ENCODE peak calls at places on chromosomes 3 and 15, in eight cellular contexts. One of them, this sample, is unnamed.

GRCh38 chr15:93974804-93975481 is 256.4 kb upstream of the MCTP2 start:
- DNase-seq in AG09319: no peak
- DNase-seq in astrocyte: peak; percentile 33
- DNase-seq in NB4: peak; percentile 27
- DNase-seq in tibial nerve: peak; percentile 61
- DNase-seq in WTC11: peak; percentile 22
- DNase-seq in activated B cell treated with CpG ODN at 0.5 μM for 24 hours: no peak
- DNase-seq in Calu3: no peak
- DNase-seq in this sample: peak; percentile 35

GRCh38 chr3:126391631-126392030 is 3.1 kb upstream of the CFAP100 start:
- DNase-seq in AG09319: no peak
- DNase-seq in astrocyte: no peak
- DNase-seq in NB4: no peak
- DNase-seq in tibial nerve: no peak
- DNase-seq in WTC11: no peak
- DNase-seq in activated B cell treated with CpG ODN at 0.5 μM for 24 hours: no peak
- DNase-seq in Calu3: no peak
- DNase-seq in this sample: no peak

GRCh38 chr15:25947336-25948080 is 84.4 kb upstream of the ATP10A start:
- DNase-seq in AG09319: no peak
- DNase-seq in astrocyte: peak; percentile 14
- DNase-seq in NB4: peak; percentile 38
- DNase-seq in tibial nerve: no peak
- DNase-seq in WTC11: peak; percentile 51
- DNase-seq in activated B cell treated with CpG ODN at 0.5 μM for 24 hours: no peak
- DNase-seq in Calu3: peak; percentile 16
- DNase-seq in this sample: no peak

GRCh38 chr15:80179025-80179759 is 26.4 kb downstream of the FAH start:
- DNase-seq in AG09319: peak; percentile 61
- DNase-seq in astrocyte: peak; percentile 93
- DNase-seq in NB4: no peak
- DNase-seq in tibial nerve: no peak
- DNase-seq in WTC11: no peak
- DNase-seq in activated B cell treated with CpG ODN at 0.5 μM for 24 hours: no peak
- DNase-seq in Calu3: peak; percentile 32
- DNase-seq in this sample: peak; percentile 90

GRCh38 chr3:15221574-15222217 is 15.7 kb downstream of the CAPN7 start:
- DNase-seq in AG09319: no peak
- DNase-seq in astrocyte: no peak
- DNase-seq in NB4: no peak
- DNase-seq in tibial nerve: no peak
- DNase-seq in WTC11: no peak
- DNase-seq in activated B cell treated with CpG ODN at 0.5 μM for 24 hours: no peak
- DNase-seq in Calu3: no peak
- DNase-seq in this sample: no peak

GRCh38 chr3:84724877-84725276 is 233.9 kb upstream of the CADM2 start:
- DNase-seq in AG09319: no peak
- DNase-seq in astrocyte: peak; percentile 86
- DNase-seq in NB4: peak; percentile 54
- DNase-seq in tibial nerve: no peak
- DNase-seq in WTC11: no peak
- DNase-seq in activated B cell treated with CpG ODN at 0.5 μM for 24 hours: no peak
- DNase-seq in Calu3: no peak
- DNase-seq in this sample: peak; percentile 91

GRCh38 chr3:170594528-170594927 is 8.7 kb upstream of the SLC7A14 start:
- DNase-seq in AG09319: no peak
- DNase-seq in astrocyte: no peak
- DNase-seq in NB4: no peak
- DNase-seq in tibial nerve: no peak
- DNase-seq in WTC11: no peak
- DNase-seq in activated B cell treated with CpG ODN at 0.5 μM for 24 hours: no peak
- DNase-seq in Calu3: no peak
- DNase-seq in this sample: no peak

GRCh38 chr3:111594205-111594604 is 941 bp downstream of the ZBED2 start:
- DNase-seq in AG09319: peak; percentile 10
- DNase-seq in astrocyte: peak; percentile 95
- DNase-seq in NB4: no peak
- DNase-seq in tibial nerve: no peak
- DNase-seq in WTC11: no peak
- DNase-seq in activated B cell treated with CpG ODN at 0.5 μM for 24 hours: no peak
- DNase-seq in Calu3: peak; percentile 37
- DNase-seq in this sample: peak; percentile 78

GRCh38 chr15:84398763-84399701 is 163.5 kb downstream of the GOLGA6L4 start:
- DNase-seq in AG09319: no peak
- DNase-seq in astrocyte: no peak
- DNase-seq in NB4: peak; percentile 9
- DNase-seq in tibial nerve: no peak
- DNase-seq in WTC11: no peak
- DNase-seq in activated B cell treated with CpG ODN at 0.5 μM for 24 hours: no peak
- DNase-seq in Calu3: no peak
- DNase-seq in this sample: no peak

GRCh38 chr3:171649282-171649681 is 161.0 kb downstream of the PLD1 start:
- DNase-seq in AG09319: no peak
- DNase-seq in astrocyte: no peak
- DNase-seq in NB4: no peak
- DNase-seq in tibial nerve: no peak
- DNase-seq in WTC11: no peak
- DNase-seq in activated B cell treated with CpG ODN at 0.5 μM for 24 hours: no peak
- DNase-seq in Calu3: no peak
- DNase-seq in this sample: no peak

GRCh38 chr3:171654809-171655208 is 155.5 kb downstream of the PLD1 start:
- DNase-seq in AG09319: peak; percentile 37
- DNase-seq in astrocyte: peak; percentile 49
- DNase-seq in NB4: no peak
- DNase-seq in tibial nerve: peak; percentile 78
- DNase-seq in WTC11: no peak
- DNase-seq in activated B cell treated with CpG ODN at 0.5 μM for 24 hours: no peak
- DNase-seq in Calu3: no peak
- DNase-seq in this sample: no peak

GRCh38 chr3:171652932-171653331 is 157.4 kb downstream of the PLD1 start:
- DNase-seq in AG09319: no peak
- DNase-seq in astrocyte: no peak
- DNase-seq in NB4: no peak
- DNase-seq in tibial nerve: no peak
- DNase-seq in WTC11: no peak
- DNase-seq in activated B cell treated with CpG ODN at 0.5 μM for 24 hours: no peak
- DNase-seq in Calu3: no peak
- DNase-seq in this sample: no peak

GRCh38 chr3:171650193-171650592 is 160.1 kb downstream of the PLD1 start:
- DNase-seq in AG09319: no peak
- DNase-seq in astrocyte: no peak
- DNase-seq in NB4: no peak
- DNase-seq in tibial nerve: no peak
- DNase-seq in WTC11: no peak
- DNase-seq in activated B cell treated with CpG ODN at 0.5 μM for 24 hours: no peak
- DNase-seq in Calu3: no peak
- DNase-seq in this sample: no peak

GRCh38 chr3:171653701-171654100 is 156.6 kb downstream of the PLD1 start:
- DNase-seq in AG09319: no peak
- DNase-seq in astrocyte: peak; percentile 48
- DNase-seq in NB4: no peak
- DNase-seq in tibial nerve: no peak
- DNase-seq in WTC11: no peak
- DNase-seq in activated B cell treated with CpG ODN at 0.5 μM for 24 hours: no peak
- DNase-seq in Calu3: no peak
- DNase-seq in this sample: no peak
- TF ChIP-seq CTCF in AG09319: no peak
- TF ChIP-seq CTCF in astrocyte: no peak
- TF ChIP-seq CTCF in NB4: no peak
- TF ChIP-seq CTCF in tibial nerve: no peak
- TF ChIP-seq CTCF in WTC11: no peak
- TF ChIP-seq CTCF in activated B cell treated with CpG ODN at 0.5 μM for 24 hours: no peak
- TF ChIP-seq CTCF in Calu3: no peak
- TF ChIP-seq CTCF in this sample: no peak

GRCh38 chr3:106227068-106227467 is 358.3 kb upstream of the CBLB start:
- DNase-seq in AG09319: no peak
- DNase-seq in astrocyte: no peak
- DNase-seq in NB4: no peak
- DNase-seq in tibial nerve: no peak
- DNase-seq in WTC11: no peak
- DNase-seq in activated B cell treated with CpG ODN at 0.5 μM for 24 hours: no peak
- DNase-seq in Calu3: no peak
- DNase-seq in this sample: no peak
- TF ChIP-seq CTCF in AG09319: no peak
- TF ChIP-seq CTCF in astrocyte: no peak
- TF ChIP-seq CTCF in NB4: no peak
- TF ChIP-seq CTCF in tibial nerve: no peak
- TF ChIP-seq CTCF in WTC11: no peak
- TF ChIP-seq CTCF in activated B cell treated with CpG ODN at 0.5 μM for 24 hours: no peak
- TF ChIP-seq CTCF in Calu3: no peak
- TF ChIP-seq CTCF in this sample: no peak

GRCh38 chr15:90698629-90699028 is 18.5 kb upstream of the BLM start:
- DNase-seq in AG09319: no peak
- DNase-seq in astrocyte: no peak
- DNase-seq in NB4: no peak
- DNase-seq in tibial nerve: no peak
- DNase-seq in WTC11: no peak
- DNase-seq in activated B cell treated with CpG ODN at 0.5 μM for 24 hours: no peak
- DNase-seq in Calu3: no peak
- DNase-seq in this sample: no peak
- TF ChIP-seq CTCF in AG09319: no peak
- TF ChIP-seq CTCF in astrocyte: no peak
- TF ChIP-seq CTCF in NB4: no peak
- TF ChIP-seq CTCF in tibial nerve: no peak
- TF ChIP-seq CTCF in WTC11: no peak
- TF ChIP-seq CTCF in activated B cell treated with CpG ODN at 0.5 μM for 24 hours: no peak
- TF ChIP-seq CTCF in Calu3: no peak
- TF ChIP-seq CTCF in this sample: no peak

GRCh38 chr15:74458473-74458872 is 2.5 kb downstream of the UBL7 start:
- DNase-seq in AG09319: no peak
- DNase-seq in astrocyte: no peak
- DNase-seq in NB4: no peak
- DNase-seq in tibial nerve: no peak
- DNase-seq in WTC11: no peak
- DNase-seq in activated B cell treated with CpG ODN at 0.5 μM for 24 hours: no peak
- DNase-seq in Calu3: no peak
- DNase-seq in this sample: no peak

GRCh38 chr15:74461847-74462511 is 1.0 kb upstream of the UBL7 start:
- DNase-seq in AG09319: no peak
- DNase-seq in astrocyte: no peak
- DNase-seq in NB4: no peak
- DNase-seq in tibial nerve: no peak
- DNase-seq in WTC11: no peak
- DNase-seq in activated B cell treated with CpG ODN at 0.5 μM for 24 hours: no peak
- DNase-seq in Calu3: no peak
- DNase-seq in this sample: no peak

GRCh38 chr15:74460298-74460697 is 662 bp downstream of the UBL7 start:
- DNase-seq in AG09319: no peak
- DNase-seq in astrocyte: no peak
- DNase-seq in NB4: peak; percentile 21
- DNase-seq in tibial nerve: no peak
- DNase-seq in WTC11: no peak
- DNase-seq in activated B cell treated with CpG ODN at 0.5 μM for 24 hours: no peak
- DNase-seq in Calu3: no peak
- DNase-seq in this sample: no peak

GRCh38 chr15:74463634-74464033 is 2.7 kb upstream of the UBL7 start:
- DNase-seq in AG09319: no peak
- DNase-seq in astrocyte: no peak
- DNase-seq in NB4: no peak
- DNase-seq in tibial nerve: no peak
- DNase-seq in WTC11: no peak
- DNase-seq in activated B cell treated with CpG ODN at 0.5 μM for 24 hours: no peak
- DNase-seq in Calu3: no peak
- DNase-seq in this sample: no peak

DNA sequence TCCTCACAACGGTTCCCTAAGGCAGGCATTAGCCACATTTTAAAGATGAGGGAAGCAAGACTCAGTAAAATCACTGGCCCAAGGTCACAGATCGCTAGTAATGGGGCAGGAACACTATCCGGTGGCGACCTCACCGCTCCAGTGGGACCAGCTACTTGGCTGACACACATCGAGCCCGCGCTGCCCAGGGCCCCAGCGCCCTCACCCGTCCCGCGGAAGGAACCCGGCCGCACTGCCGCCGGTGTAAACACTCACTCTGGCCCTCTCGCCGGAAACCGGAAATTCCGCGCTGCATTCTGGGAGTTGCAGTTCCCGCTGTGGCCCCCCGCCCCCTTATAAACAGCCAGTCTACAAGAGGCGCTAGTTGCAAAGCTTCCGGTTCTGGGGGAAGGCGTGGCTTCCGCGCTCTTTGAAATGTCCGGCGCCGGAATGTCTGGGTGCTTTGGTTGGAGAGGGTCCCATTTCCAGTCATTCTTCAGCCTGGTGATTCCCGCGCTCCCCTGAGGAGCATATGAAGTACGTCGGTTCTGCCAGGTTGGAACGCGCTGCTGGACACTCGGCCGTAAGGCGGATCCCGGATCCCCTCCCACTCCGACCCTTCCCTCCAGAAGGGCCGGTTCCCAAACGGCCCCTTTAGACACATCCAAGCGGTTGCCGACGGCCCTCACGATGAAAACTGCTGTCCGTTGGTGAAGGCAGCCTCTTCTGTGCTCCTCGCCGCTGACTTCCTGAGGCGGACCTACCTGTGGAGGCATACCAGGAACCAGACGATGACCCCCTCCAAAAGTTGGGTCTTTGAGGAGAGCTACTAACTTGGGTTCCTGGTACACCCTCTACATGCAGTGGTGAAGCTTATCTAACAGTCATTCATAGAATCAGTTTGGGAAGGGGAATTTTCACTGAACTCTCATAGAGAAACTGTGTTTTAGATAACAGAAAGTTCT is at the start of gene UBL7:
- DNase-seq in AG09319: peak; percentile 81
- DNase-seq in astrocyte: peak; percentile 94
- DNase-seq in NB4: peak; percentile 99
- DNase-seq in tibial nerve: peak; percentile 97
- DNase-seq in WTC11: peak; percentile 99
- DNase-seq in activated B cell treated with CpG ODN at 0.5 μM for 24 hours: peak; percentile 92
- DNase-seq in Calu3: peak; percentile 98
- DNase-seq in this sample: peak; percentile 97
- TF ChIP-seq CTCF in AG09319: peak; percentile 31
- TF ChIP-seq CTCF in astrocyte: no peak
- TF ChIP-seq CTCF in NB4: peak; percentile 18
- TF ChIP-seq CTCF in tibial nerve: peak; percentile 16
- TF ChIP-seq CTCF in WTC11: no peak
- TF ChIP-seq CTCF in activated B cell treated with CpG ODN at 0.5 μM for 24 hours: no peak
- TF ChIP-seq CTCF in Calu3: no peak
- TF ChIP-seq CTCF in this sample: peak; percentile 46

GRCh38 chr3:138148503-138148902 is 16.3 kb upstream of the A4GNT start:
- DNase-seq in AG09319: no peak
- DNase-seq in astrocyte: no peak
- DNase-seq in NB4: peak; percentile 29
- DNase-seq in tibial nerve: no peak
- DNase-seq in WTC11: no peak
- DNase-seq in activated B cell treated with CpG ODN at 0.5 μM for 24 hours: no peak
- DNase-seq in Calu3: no peak
- DNase-seq in this sample: no peak
- TF ChIP-seq CTCF in AG09319: no peak
- TF ChIP-seq CTCF in astrocyte: no peak
- TF ChIP-seq CTCF in NB4: no peak
- TF ChIP-seq CTCF in tibial nerve: no peak
- TF ChIP-seq CTCF in WTC11: no peak
- TF ChIP-seq CTCF in activated B cell treated with CpG ODN at 0.5 μM for 24 hours: no peak
- TF ChIP-seq CTCF in Calu3: no peak
- TF ChIP-seq CTCF in this sample: no peak